ENCODE peak calls at places on chromosomes 7 and 10, in four cellular contexts. One of them, this sample, is unnamed.

GRCh38 chr10:66283064-66283463 is 642.8 kb upstream of the LRRTM3 start:
- DNase-seq in memory B cell: no peak
- DNase-seq in activated effector memory CD4-positive, alpha-beta T cell treated with anti-CD3 and anti-CD28 coated beads, Interleukin-2, amount 50 U/mL, for 16 hours: no peak
- DNase-seq in NCI-H2029: no peak
- DNase-seq in this sample: no peak

GRCh38 chr7:65251851-65252620 is 121.6 kb upstream of the ZNF92 start:
- DNase-seq in memory B cell: no peak
- DNase-seq in activated effector memory CD4-positive, alpha-beta T cell treated with anti-CD3 and anti-CD28 coated beads, Interleukin-2, amount 50 U/mL, for 16 hours: no peak
- DNase-seq in NCI-H2029: peak
- DNase-seq in this sample: peak

GRCh38 chr7:72211175-72211574 is 201.0 kb downstream of the CALN1 start:
- DNase-seq in memory B cell: no peak
- DNase-seq in activated effector memory CD4-positive, alpha-beta T cell treated with anti-CD3 and anti-CD28 coated beads, Interleukin-2, amount 50 U/mL, for 16 hours: no peak
- DNase-seq in NCI-H2029: no peak
- DNase-seq in this sample: no peak

GRCh38 chr10:62726638-62727037 is 77.9 kb upstream of the ADO start:
- DNase-seq in memory B cell: no peak
- DNase-seq in activated effector memory CD4-positive, alpha-beta T cell treated with anti-CD3 and anti-CD28 coated beads, Interleukin-2, amount 50 U/mL, for 16 hours: no peak
- DNase-seq in NCI-H2029: no peak
- DNase-seq in this sample: no peak

GRCh38 chr7:100515072-100515532 is 23.9 kb upstream of the AGFG2 start:
- DNase-seq in memory B cell: no peak
- DNase-seq in activated effector memory CD4-positive, alpha-beta T cell treated with anti-CD3 and anti-CD28 coated beads, Interleukin-2, amount 50 U/mL, for 16 hours: no peak
- DNase-seq in NCI-H2029: no peak
- DNase-seq in this sample: no peak

GRCh38 chr10:124701881-124702656 is 42.1 kb downstream of the FAM53B start:
- DNase-seq in memory B cell: no peak
- DNase-seq in activated effector memory CD4-positive, alpha-beta T cell treated with anti-CD3 and anti-CD28 coated beads, Interleukin-2, amount 50 U/mL, for 16 hours: peak
- DNase-seq in NCI-H2029: no peak
- DNase-seq in this sample: no peak

GRCh38 chr10:55822096-55822495 is 539.0 kb downstream of the ZWINT start:
- DNase-seq in memory B cell: no peak
- DNase-seq in activated effector memory CD4-positive, alpha-beta T cell treated with anti-CD3 and anti-CD28 coated beads, Interleukin-2, amount 50 U/mL, for 16 hours: no peak
- DNase-seq in NCI-H2029: no peak
- DNase-seq in this sample: no peak

GRCh38 chr10:111498560-111498959 is 421.7 kb downstream of the ADRA2A start:
- DNase-seq in memory B cell: no peak
- DNase-seq in activated effector memory CD4-positive, alpha-beta T cell treated with anti-CD3 and anti-CD28 coated beads, Interleukin-2, amount 50 U/mL, for 16 hours: no peak
- DNase-seq in NCI-H2029: no peak
- DNase-seq in this sample: no peak

GRCh38 chr10:35563266-35563891 is 41.8 kb upstream of the GJD4 start:
- DNase-seq in memory B cell: peak
- DNase-seq in activated effector memory CD4-positive, alpha-beta T cell treated with anti-CD3 and anti-CD28 coated beads, Interleukin-2, amount 50 U/mL, for 16 hours: peak
- DNase-seq in NCI-H2029: peak
- DNase-seq in this sample: no peak

GRCh38 chr10:131641231-131641630 is 259.6 kb upstream of the PPP2R2D start:
- DNase-seq in memory B cell: no peak
- DNase-seq in activated effector memory CD4-positive, alpha-beta T cell treated with anti-CD3 and anti-CD28 coated beads, Interleukin-2, amount 50 U/mL, for 16 hours: no peak
- DNase-seq in NCI-H2029: peak
- DNase-seq in this sample: peak

GRCh38 chr10:98357208-98357836 is 57.7 kb downstream of the PYROXD2 start:
- DNase-seq in memory B cell: no peak
- DNase-seq in activated effector memory CD4-positive, alpha-beta T cell treated with anti-CD3 and anti-CD28 coated beads, Interleukin-2, amount 50 U/mL, for 16 hours: no peak
- DNase-seq in NCI-H2029: no peak
- DNase-seq in this sample: no peak

GRCh38 chr7:116582164-116582732 is 57.4 kb downstream of the CAV1 start:
- DNase-seq in memory B cell: no peak
- DNase-seq in activated effector memory CD4-positive, alpha-beta T cell treated with anti-CD3 and anti-CD28 coated beads, Interleukin-2, amount 50 U/mL, for 16 hours: no peak
- DNase-seq in NCI-H2029: no peak
- DNase-seq in this sample: no peak

GRCh38 chr7:100154651-100155491 is 3.7 kb downstream of the TRAPPC14 start:
- DNase-seq in memory B cell: no peak
- DNase-seq in activated effector memory CD4-positive, alpha-beta T cell treated with anti-CD3 and anti-CD28 coated beads, Interleukin-2, amount 50 U/mL, for 16 hours: no peak
- DNase-seq in NCI-H2029: no peak
- DNase-seq in this sample: no peak

GRCh38 chr7:29859491-29860180 is 53.3 kb downstream of the WIPF3 start:
- DNase-seq in memory B cell: no peak
- DNase-seq in activated effector memory CD4-positive, alpha-beta T cell treated with anti-CD3 and anti-CD28 coated beads, Interleukin-2, amount 50 U/mL, for 16 hours: no peak
- DNase-seq in NCI-H2029: no peak
- DNase-seq in this sample: no peak

GRCh38 chr7:103613655-103614642 is 167.9 kb upstream of the SLC26A5 start:
- DNase-seq in memory B cell: no peak
- DNase-seq in activated effector memory CD4-positive, alpha-beta T cell treated with anti-CD3 and anti-CD28 coated beads, Interleukin-2, amount 50 U/mL, for 16 hours: no peak
- DNase-seq in NCI-H2029: no peak
- DNase-seq in this sample: no peak

GRCh38 chr7:37659971-37660370 is 23.6 kb upstream of the GPR141 start:
- DNase-seq in memory B cell: no peak
- DNase-seq in activated effector memory CD4-positive, alpha-beta T cell treated with anti-CD3 and anti-CD28 coated beads, Interleukin-2, amount 50 U/mL, for 16 hours: no peak
- DNase-seq in NCI-H2029: no peak
- DNase-seq in this sample: no peak

GRCh38 chr7:148782757-148783456 is 84.2 kb downstream of the CUL1 start:
- DNase-seq in memory B cell: no peak
- DNase-seq in activated effector memory CD4-positive, alpha-beta T cell treated with anti-CD3 and anti-CD28 coated beads, Interleukin-2, amount 50 U/mL, for 16 hours: no peak
- DNase-seq in NCI-H2029: no peak
- DNase-seq in this sample: no peak

GRCh38 chr10:33880291-33880690 is 545.8 kb upstream of the NRP1 start:
- DNase-seq in memory B cell: no peak
- DNase-seq in activated effector memory CD4-positive, alpha-beta T cell treated with anti-CD3 and anti-CD28 coated beads, Interleukin-2, amount 50 U/mL, for 16 hours: no peak
- DNase-seq in NCI-H2029: no peak
- DNase-seq in this sample: no peak

GRCh38 chr10:33179056-33179455 is 155.4 kb downstream of the NRP1 start:
- DNase-seq in memory B cell: no peak
- DNase-seq in activated effector memory CD4-positive, alpha-beta T cell treated with anti-CD3 and anti-CD28 coated beads, Interleukin-2, amount 50 U/mL, for 16 hours: no peak
- DNase-seq in NCI-H2029: peak
- DNase-seq in this sample: no peak

GRCh38 chr10:79229830-79230562 is 117.3 kb upstream of the PPIF start:
- DNase-seq in memory B cell: no peak
- DNase-seq in activated effector memory CD4-positive, alpha-beta T cell treated with anti-CD3 and anti-CD28 coated beads, Interleukin-2, amount 50 U/mL, for 16 hours: no peak
- DNase-seq in NCI-H2029: no peak
- DNase-seq in this sample: no peak

GRCh38 chr7:116576350-116577319 is 51.8 kb downstream of the CAV1 start:
- DNase-seq in memory B cell: no peak
- DNase-seq in activated effector memory CD4-positive, alpha-beta T cell treated with anti-CD3 and anti-CD28 coated beads, Interleukin-2, amount 50 U/mL, for 16 hours: no peak
- DNase-seq in NCI-H2029: no peak
- DNase-seq in this sample: no peak

GRCh38 chr10:133438711-133439273 is 14.4 kb upstream of the SPRN start:
- DNase-seq in memory B cell: no peak
- DNase-seq in activated effector memory CD4-positive, alpha-beta T cell treated with anti-CD3 and anti-CD28 coated beads, Interleukin-2, amount 50 U/mL, for 16 hours: peak
- DNase-seq in NCI-H2029: no peak
- DNase-seq in this sample: no peak

This sample was measured in NCI-H510A.